ENCODE peak calls at places on chromosomes 13 and 19, in seven cellular contexts. P, X, U, Z, N, F and W are unnamed samples.

GRCh38 chr13:42539670-42540069 is 34.3 kb upstream of the TNFSF11 start:
- DNase-seq in P (no peak), X (no peak), U (no peak), Z (no peak), N (no peak), F (no peak), W (no peak)

GRCh38 chr13:67117010-67117550 is 113.1 kb downstream of the PCDH9 start:
- DNase-seq in P (no peak), X (no peak), U (no peak), Z (no peak), N (no peak), F (no peak), W (no peak)

GRCh38 chr13:46728777-46729176 is 68.2 kb downstream of the ESD start:
- DNase-seq in P (no peak), X (no peak), U (peak), Z (no peak), N (no peak), F (no peak), W (peak)

GRCh38 chr19:52690395-52691214 is 44.2 kb downstream of the ZNF611 start:
- DNase-seq in P (peak), X (peak), U (peak), Z (peak), N (peak), F (peak), W (peak)

GRCh38 chr19:11265785-11266236 is 3.5 kb upstream of the DOCK6 start:
- DNase-seq in P (no peak), X (no peak), U (no peak), Z (no peak), N (no peak), F (peak), W (no peak)

GRCh38 chr19:13588953-13589833 is 82.9 kb upstream of the CACNA1A start:
- DNase-seq in P (no peak), X (peak), U (peak), Z (no peak), N (peak), F (no peak), W (peak)

GRCh38 chr13:25806304-25806974 is 245.4 kb downstream of the SHISA2 start:
- DNase-seq in P (no peak), X (no peak), U (peak), Z (no peak), N (no peak), F (no peak), W (no peak)

GRCh38 chr19:5143471-5144411 is 174.8 kb downstream of the KDM4B start:
- DNase-seq in P (no peak), X (no peak), U (no peak), Z (no peak), N (no peak), F (no peak), W (no peak)

GRCh38 chr13:66532146-66532545 is 698.0 kb downstream of the PCDH9 start:
- DNase-seq in P (no peak), X (peak), U (peak), Z (no peak), N (no peak), F (no peak), W (no peak)